ENCODE peak calls at places on chromosomes 7 and 10, in four cellular contexts. K, T, O and X are unnamed samples.

GRCh38 chr10:49394933-49395740 is 752 bp downstream of the DRGX start:
- DNase-seq in O (no peak), T (peak; percentile 40), K (no peak), X (no peak)

GRCh38 chr7:151800861-151801260 is 76.1 kb downstream of the PRKAG2 start:
- DNase-seq in K (no peak), O (no peak), T (peak; percentile 39), X (no peak)

GRCh38 chr7:133539016-133539415 is 286.1 kb downstream of the EXOC4 start:
- DNase-seq in K (no peak), O (no peak), T (no peak), X (no peak)

GRCh38 chr7:2433713-2434550 is 30.5 kb downstream of the CHST12 start:
- DNase-seq in O (no peak), K (no peak), T (no peak), X (no peak)

GRCh38 chr10:59323831-59324401 is 38.4 kb downstream of the FAM13C start:
- DNase-seq in T (no peak), K (no peak), O (no peak), X (no peak)

GRCh38 chr10:89355373-89355772 is 22.5 kb upstream of the IFIT1B start:
- DNase-seq in K (no peak), O (no peak), T (no peak), X (no peak)

GRCh38 chr10:133242611-133243356 is 5.1 kb downstream of the VENTX start:
- DNase-seq in K (no peak), T (no peak), O (no peak), X (no peak)

GRCh38 chr7:34723866-34724490 is 66.0 kb downstream of the NPSR1 start:
- DNase-seq in T (no peak), O (no peak), K (no peak), X (no peak)

GRCh38 chr10:2280713-2281112 is 543.4 kb upstream of the ADARB2 start:
- DNase-seq in O (no peak), K (no peak), T (no peak), X (no peak)

GRCh38 chr10:126647116-126647515 is 23.4 kb downstream of the C10orf90 start:
- DNase-seq in O (no peak), T (no peak), K (no peak), X (no peak)

GRCh38 chr10:13794982-13795381 is 208.2 kb downstream of the PRPF18 start:
- DNase-seq in K (no peak), O (no peak), T (no peak), X (no peak)

GRCh38 chr7:40608321-40609075 is 473.7 kb downstream of the SUGCT start:
- DNase-seq in K (no peak), O (no peak), T (no peak), X (no peak)

GRCh38 chr10:615583-616152 is 73.8 kb downstream of the DIP2C start:
- DNase-seq in O (no peak), K (no peak), T (no peak), X (no peak)

GRCh38 chr10:8453587-8453986 is 399.1 kb downstream of the GATA3 start:
- DNase-seq in K (peak; percentile 68), T (no peak), O (no peak), X (no peak)

GRCh38 chr7:5633161-5634106 is 148.0 kb downstream of the RNF216 start:
- DNase-seq in K (peak; percentile 43), T (no peak), O (no peak), X (no peak)

GRCh38 chr10:22010973-22011408 is 7.5 kb upstream of the DNAJC1 start:
- DNase-seq in K (no peak), T (no peak), O (no peak), X (no peak)

DNA sequence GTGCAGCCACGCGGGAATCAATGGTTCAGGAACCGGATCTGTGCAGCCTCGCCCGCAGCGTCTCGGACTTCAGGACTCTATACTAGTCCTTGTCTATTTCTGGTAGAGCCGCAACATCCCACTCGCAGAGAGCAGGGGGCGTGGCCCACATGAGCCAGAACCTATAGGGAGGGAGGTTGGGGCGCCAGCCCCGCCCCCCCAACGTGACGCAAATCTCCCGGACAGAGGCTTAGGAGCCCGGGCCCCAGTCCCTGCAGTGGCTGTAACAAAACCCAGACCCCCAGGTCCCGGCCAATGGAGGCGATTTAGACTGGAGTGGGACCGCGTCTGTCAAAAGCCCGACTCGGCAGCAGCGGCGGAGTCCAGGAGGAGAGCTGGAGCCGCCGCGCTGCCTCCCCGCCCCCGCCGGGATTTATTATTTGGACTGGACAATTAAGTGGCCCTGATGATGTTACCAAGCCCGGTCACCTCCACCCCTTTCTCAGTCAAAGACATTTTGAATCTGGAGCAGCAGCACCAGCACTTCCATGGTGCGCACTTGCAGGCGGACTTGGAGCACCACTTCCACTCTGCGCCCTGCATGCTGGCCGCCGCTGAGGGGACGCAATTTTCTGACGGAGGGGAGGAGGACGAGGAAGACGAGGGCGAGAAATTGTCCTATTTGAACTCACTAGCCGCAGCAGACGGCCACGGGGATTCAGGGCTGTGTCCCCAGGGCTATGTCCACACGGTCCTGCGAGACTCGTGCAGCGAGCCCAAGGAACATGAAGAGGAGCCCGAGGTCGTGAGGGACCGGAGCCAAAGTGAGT is at the start of gene NKX2-3:
- DNase-seq in O (no peak), T (peak; percentile 81), K (peak; percentile 75), X (no peak)
- H3K27ac ChIP-seq in O (no peak within 1 kb of the TSS), T (peak within 1 kb of the TSS; percentile 70), K (peak within 1 kb of the TSS; percentile 93), X (no peak within 1 kb of the TSS)

GRCh38 chr7:22352812-22353340 is 4.1 kb downstream of the RAPGEF5 start:
- DNase-seq in O (no peak), K (no peak), T (no peak), X (no peak)
- H3K27ac ChIP-seq in O (no peak overlapping the region), K (no peak overlapping the region), T (no peak overlapping the region), X (no peak overlapping the region)

DNA sequence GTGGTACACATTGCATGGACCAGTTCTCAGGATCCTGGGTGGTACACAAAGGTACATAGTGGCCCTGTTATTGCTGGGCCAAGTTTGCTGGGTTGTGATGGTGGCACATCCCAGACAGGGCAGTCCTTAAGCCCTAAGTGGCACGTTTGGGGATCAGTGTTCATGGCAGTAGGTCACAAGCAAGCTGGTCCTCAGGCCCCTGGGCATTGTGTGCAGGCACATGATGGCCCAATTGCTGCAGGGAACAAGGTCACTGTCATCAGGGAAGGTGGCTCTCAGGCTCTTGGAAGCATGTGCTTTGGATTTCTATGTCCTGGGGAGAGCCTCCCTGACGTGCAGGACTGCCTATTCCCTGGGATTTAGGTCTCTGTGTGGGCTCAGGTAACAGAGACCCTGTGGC is 412.3 kb upstream of the LRRTM3 start:
- DNase-seq in K (no peak), O (no peak), T (no peak), X (no peak)
- H3K27ac ChIP-seq in K (no peak overlapping the region), O (no peak overlapping the region), T (no peak overlapping the region), X (no peak overlapping the region)

GRCh38 chr10:70571636-70572439 is 30.7 kb downstream of the PRF1 start:
- DNase-seq in T (no peak), O (no peak), K (no peak), X (no peak)
- H3K27ac ChIP-seq in T (no peak overlapping the region), O (no peak overlapping the region), K (no peak overlapping the region), X (no peak overlapping the region)